ENCODE peak calls at places on chromosomes 4 and X, in seven cellular contexts. G is AG04450, W is A673, S is IMR-90, A is SJSA1, M is epithelial cell of esophagus, D is right cardiac atrium. C is an unnamed sample.

GRCh38 chr4:851701-852430 is 25.9 kb upstream of the CPLX1 start:
- DNase-seq in G (no peak), W (no peak), S (no peak), A (no peak), M (no peak), D (peak; percentile 6), C (no peak)

GRCh38 chr4:152503606-152504290 is 32.1 kb downstream of the FBXW7 start:
- DNase-seq in G (no peak), W (no peak), S (peak; percentile 6), A (no peak), M (no peak), D (no peak), C (no peak)

GRCh38 chrX:20438871-20439526 is 172.3 kb upstream of the RPS6KA3 start:
- DNase-seq in G (no peak), W (no peak), S (no peak), A (no peak), M (no peak), D (no peak), C (no peak)

GRCh38 chrX:27633328-27633727 is 43.2 kb downstream of the DCAF8L2 start:
- DNase-seq in G (no peak), W (no peak), S (no peak), A (no peak), M (no peak), D (no peak), C (no peak)

GRCh38 chrX:13669246-13669689 is 16.3 kb downstream of the TCEANC start:
- DNase-seq in G (peak; percentile 92), W (peak; percentile 12), S (peak; percentile 99), A (peak; percentile 58), M (peak; percentile 95), D (peak; percentile 57), C (peak; percentile 66)

GRCh38 chrX:15319075-15319474 is 3.6 kb upstream of the ASB11 start:
- DNase-seq in G (no peak), W (no peak), S (no peak), A (no peak), M (no peak), D (no peak), C (no peak)

GRCh38 chr4:166165829-166166420 is 292.9 kb downstream of the TLL1 start:
- DNase-seq in G (peak; percentile 16), W (peak; percentile 87), S (peak; percentile 68), A (no peak), M (peak; percentile 79), D (no peak), C (peak; percentile 42)

GRCh38 chr4:41216294-41217019 is 2.1 kb upstream of the APBB2 start:
- DNase-seq in G (no peak), W (peak; percentile 77), S (peak; percentile 57), A (peak; percentile 61), M (peak; percentile 79), D (peak; percentile 71), C (peak; percentile 55)

GRCh38 chr4:184756399-184756798 is 22.5 kb upstream of the CENPU start:
- DNase-seq in G (no peak), W (no peak), S (peak; percentile 47), A (no peak), M (peak; percentile 16), D (peak; percentile 46), C (no peak)

GRCh38 chrX:41720125-41720780 is 3.7 kb upstream of the GPR82 start:
- DNase-seq in G (no peak), W (no peak), S (peak; percentile 41), A (no peak), M (peak; percentile 2), D (no peak), C (peak; percentile 36)

GRCh38 chr4:54228064-54228527 is 997 bp upstream of the PDGFRA start:
- DNase-seq in G (peak; percentile 68), W (peak; percentile 37), S (peak; percentile 82), A (peak; percentile 84), M (peak; percentile 72), D (peak; percentile 79), C (no peak)

GRCh38 chrX:13092455-13092941 is 48.1 kb upstream of the FAM9C start:
- DNase-seq in G (no peak), W (no peak), S (no peak), A (no peak), M (no peak), D (no peak), C (no peak)

GRCh38 chr4:87461281-87461700 is 38.9 kb downstream of the NUDT9 start:
- DNase-seq in G (no peak), W (no peak), S (peak; percentile 50), A (no peak), M (peak; percentile 73), D (no peak), C (no peak)

GRCh38 chrX:34849371-34849770 is 93.2 kb upstream of the FAM47B start:
- DNase-seq in G (peak; percentile 7), W (no peak), S (peak; percentile 74), A (no peak), M (peak; percentile 2), D (no peak), C (no peak)

DNA sequence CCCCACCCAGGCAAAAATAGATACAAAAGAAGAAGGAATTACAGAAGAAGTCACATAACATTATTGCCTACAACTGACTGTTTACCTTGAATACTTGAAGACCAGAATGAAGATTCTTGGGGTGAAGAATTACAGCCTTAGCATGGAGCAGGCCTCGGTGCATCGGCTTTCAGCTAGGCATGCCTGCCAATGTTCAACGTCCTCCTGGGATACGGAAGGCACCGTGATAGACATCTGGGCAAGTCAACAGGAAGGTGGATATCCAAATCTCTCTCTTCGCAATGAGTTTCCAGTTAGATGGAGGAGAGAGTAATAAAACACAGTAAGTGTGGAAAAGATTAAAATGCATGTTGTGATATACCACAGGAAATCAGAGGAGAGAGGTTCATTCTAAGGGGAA is 316.1 kb downstream of the TRIML1 start:
- DNase-seq in G (no peak), W (peak; percentile 26), S (no peak), A (no peak), M (no peak), D (no peak), C (no peak)
- H3K4me3 ChIP-seq in G (no peak overlapping the region), W (peak overlapping the region; percentile 35), S (no peak overlapping the region), A (no peak overlapping the region), M (no peak overlapping the region), D (no peak overlapping the region), C (no peak overlapping the region)

GRCh38 chr4:94208918-94209317 is 1.3 kb downstream of the SMARCAD1 start:
- DNase-seq in G (no peak), W (no peak), S (no peak), A (no peak), M (peak; percentile 9), D (no peak), C (no peak)
- H3K4me3 ChIP-seq in G (peak overlapping the region; percentile 87), W (peak overlapping the region; percentile 72), S (peak overlapping the region; percentile 69), A (peak overlapping the region; percentile 72), M (peak overlapping the region; percentile 85), D (peak overlapping the region; percentile 95), C (peak overlapping the region; percentile 87)

DNA sequence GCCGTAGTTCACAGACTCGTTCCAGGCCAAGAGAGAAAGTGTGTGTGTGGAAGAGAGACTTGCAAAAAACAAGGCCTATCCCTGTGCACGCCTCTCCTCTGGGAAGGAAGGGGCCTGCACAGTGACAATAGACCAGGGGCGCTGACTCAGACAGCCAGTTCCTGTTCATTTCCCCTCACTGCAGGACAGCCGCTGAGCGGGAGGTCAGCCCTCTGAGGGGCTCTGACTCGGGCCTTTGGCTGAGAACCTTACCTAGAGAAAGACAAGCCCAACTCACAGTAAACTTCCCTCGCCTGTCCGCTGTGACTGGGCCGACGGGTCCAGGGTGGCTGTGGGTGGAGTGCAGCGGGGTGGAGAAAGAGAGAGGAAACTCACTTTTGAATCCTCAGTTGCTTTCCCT is 52.1 kb downstream of the RTL5 start:
- DNase-seq in G (no peak), W (no peak), S (no peak), A (no peak), M (no peak), D (peak; percentile 65), C (no peak)
- H3K4me3 ChIP-seq in G (no peak overlapping the region), W (no peak overlapping the region), S (no peak overlapping the region), A (no peak overlapping the region), M (no peak overlapping the region), D (peak overlapping the region; percentile 53), C (no peak overlapping the region)

GRCh38 chrX:10098235-10098819 is 58.4 kb upstream of the CLCN4 start:
- DNase-seq in G (no peak), W (no peak), S (no peak), A (no peak), M (no peak), D (no peak), C (peak; percentile 38)
- H3K4me3 ChIP-seq in G (no peak overlapping the region), W (no peak overlapping the region), S (no peak overlapping the region), A (no peak overlapping the region), M (no peak overlapping the region), D (peak overlapping the region; percentile 13), C (peak overlapping the region; percentile 25)

DNA sequence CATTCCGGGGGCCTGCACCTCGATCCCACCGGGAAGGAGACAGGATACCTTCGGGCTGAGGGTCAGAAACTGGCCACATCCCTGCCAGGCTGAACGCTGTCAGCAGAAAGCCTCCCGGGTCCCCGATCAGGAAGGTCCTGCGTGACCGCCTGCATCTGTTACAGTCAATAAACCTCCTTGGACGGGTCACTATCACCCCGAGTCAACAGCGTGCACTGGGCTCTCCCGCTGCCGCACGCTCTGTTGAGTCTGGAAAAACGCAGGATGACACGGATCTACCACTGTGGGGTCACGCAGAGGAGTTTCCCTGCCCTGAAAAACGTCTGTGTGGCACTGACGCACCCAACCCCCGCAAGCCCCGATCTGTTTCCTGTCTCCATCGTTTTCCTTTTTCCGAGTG is 12.1 kb downstream of the PPP2R3B start:
- DNase-seq in G (no peak), W (no peak), S (peak; percentile 19), A (no peak), M (no peak), D (no peak), C (no peak)
- H3K4me3 ChIP-seq in G (peak overlapping the region; percentile 55), W (peak overlapping the region; percentile 37), S (peak overlapping the region; percentile 30), A (no peak overlapping the region), M (peak overlapping the region; percentile 48), D (peak overlapping the region; percentile 53), C (no peak overlapping the region)

DNA sequence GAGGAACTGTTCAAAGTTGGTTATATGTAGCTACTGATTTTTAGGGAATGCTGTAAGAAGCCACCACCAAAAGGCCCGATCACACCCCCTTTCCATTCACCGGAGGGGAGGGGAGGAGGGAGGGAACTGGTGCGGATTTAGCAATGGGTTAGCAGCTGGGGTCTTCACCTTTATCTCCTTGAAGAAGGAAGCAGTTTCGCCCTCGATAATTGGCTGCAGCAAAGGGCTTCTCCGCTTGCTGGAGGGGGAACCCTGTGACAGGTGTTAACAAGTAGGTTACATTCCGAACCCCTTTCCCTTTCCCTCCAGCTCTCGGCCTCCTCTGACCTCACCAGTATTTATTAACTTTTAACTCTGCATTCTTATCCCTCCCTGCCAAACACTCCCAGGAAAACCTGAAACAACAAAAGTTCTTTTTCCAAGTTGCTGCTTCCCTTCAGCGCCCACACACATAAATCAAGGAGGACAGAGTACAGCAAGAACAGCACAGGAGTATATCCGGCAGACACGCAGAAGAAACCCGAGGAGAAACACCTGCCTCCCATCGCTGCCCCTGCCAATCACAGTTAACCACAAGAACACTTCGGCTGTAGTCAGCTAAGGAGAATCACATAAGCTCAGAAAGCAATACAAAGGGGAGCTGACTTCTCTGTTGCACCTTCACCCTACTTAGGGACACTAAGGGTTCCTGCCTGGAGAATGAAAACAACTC is 39.8 kb upstream of the NAP1L5 start:
- DNase-seq in G (no peak), W (no peak), S (peak; percentile 12), A (no peak), M (peak; percentile 20), D (no peak), C (no peak)
- H3K4me3 ChIP-seq in G (no peak overlapping the region), W (no peak overlapping the region), S (no peak overlapping the region), A (no peak overlapping the region), M (no peak overlapping the region), D (no peak overlapping the region), C (no peak overlapping the region)

GRCh38 chrX:138711399-138712347 is at the start of gene FGF13:
- DNase-seq in G (no peak), W (peak; percentile 71), S (no peak), A (no peak), M (peak; percentile 11), D (peak; percentile 19), C (no peak)
- H3K4me3 ChIP-seq in G (no peak within 1 kb of the TSS), W (peak within 1 kb of the TSS; percentile 52), S (no peak within 1 kb of the TSS), A (peak within 1 kb of the TSS; percentile 16), M (peak within 1 kb of the TSS; percentile 8), D (peak within 1 kb of the TSS; percentile 51), C (no peak within 1 kb of the TSS)

GRCh38 chr4:124873361-124874171 is 161.0 kb upstream of the ANKRD50 start:
- DNase-seq in G (no peak), W (no peak), S (no peak), A (no peak), M (no peak), D (no peak), C (no peak)
- H3K4me3 ChIP-seq in G (no peak overlapping the region), W (no peak overlapping the region), S (no peak overlapping the region), A (no peak overlapping the region), M (no peak overlapping the region), D (no peak overlapping the region), C (no peak overlapping the region)

C was measured in GM12864.